ENCODE peak calls at places on chromosomes 7 and 10, in five cellular contexts. Y is ovary, T is sigmoid colon, Z is A549, F is tibial nerve. G is an unnamed sample.

GRCh38 chr10:65394898-65395297 is 1530.9 kb upstream of the LRRTM3 start:
- DNase-seq in F (no peak), Z (peak), Y (no peak), T (no peak), G (no peak)

GRCh38 chr7:104855826-104856225 is 158.2 kb upstream of the KMT2E start:
- DNase-seq in Z (no peak), F (no peak), Y (no peak), T (no peak), G (no peak)

GRCh38 chr7:136102881-136103280 is 125.7 kb upstream of the MTPN start:
- DNase-seq in T (no peak), F (no peak), Z (no peak), Y (no peak), G (no peak)

GRCh38 chr10:71255817-71256660 is 43.7 kb downstream of the UNC5B start:
- DNase-seq in Z (no peak), F (no peak), T (peak), Y (no peak), G (no peak)

GRCh38 chr10:103568505-103568904 is 75.0 kb downstream of the NEURL1 start:
- DNase-seq in F (no peak), T (no peak), Z (no peak), Y (no peak), G (no peak)

GRCh38 chr10:48199580-48200377 is 74.7 kb downstream of the FRMPD2 start:
- DNase-seq in F (no peak), Y (no peak), Z (no peak), T (no peak), G (no peak)

GRCh38 chr10:13831711-13832110 is 244.9 kb downstream of the PRPF18 start:
- DNase-seq in T (peak), Y (no peak), F (no peak), Z (no peak), G (no peak)

GRCh38 chr7:10707519-10707918 is 266.2 kb upstream of the PHF14 start:
- DNase-seq in Z (no peak), F (no peak), Y (no peak), T (no peak), G (no peak)

GRCh38 chr10:43111921-43112607 is 26.2 kb upstream of the CSGALNACT2 start:
- DNase-seq in T (no peak), F (no peak), Y (no peak), Z (no peak), G (no peak)

GRCh38 chr10:103834436-103835095 is 20.8 kb downstream of the SH3PXD2A start:
- DNase-seq in F (no peak), T (peak), Y (no peak), Z (no peak), G (no peak)

GRCh38 chr10:60257767-60258428 is 131.8 kb downstream of the ANK3 start:
- DNase-seq in T (no peak), F (no peak), Z (no peak), Y (no peak), G (no peak)
- TF ChIP-seq EP300 in T (no peak), F (no peak), Z (no peak), Y (no peak), G (no peak)

DNA sequence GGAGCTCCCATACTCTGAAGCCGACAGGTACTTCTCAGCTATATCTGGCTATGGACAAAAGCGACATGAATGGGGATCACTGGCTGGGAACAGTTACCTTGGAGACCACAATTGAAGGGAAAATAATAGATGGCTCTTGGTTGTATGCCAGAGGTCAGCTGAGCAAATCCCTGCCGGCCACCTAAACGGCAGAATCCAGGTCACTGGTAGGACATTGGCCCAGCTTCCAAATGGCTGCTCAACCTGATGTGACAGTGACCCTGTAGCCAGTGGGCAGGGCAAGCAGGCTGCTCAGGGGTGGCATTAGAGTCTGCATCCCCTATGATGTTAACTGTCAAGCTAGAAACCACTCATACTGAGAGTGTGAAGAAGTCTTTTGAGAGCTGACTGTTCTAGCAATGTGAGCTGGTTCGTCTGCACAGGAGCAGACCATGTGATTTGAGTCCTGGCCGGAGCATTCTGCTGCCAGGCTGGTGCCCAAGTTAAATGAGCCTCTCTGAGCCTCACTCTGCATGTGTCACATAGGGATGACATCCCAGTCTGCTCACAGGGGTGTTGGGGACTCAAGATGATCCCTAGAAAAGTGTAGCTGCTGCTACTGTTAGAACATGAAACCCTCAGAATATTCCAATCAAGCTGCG is 69.5 kb downstream of the VWA2 start:
- DNase-seq in F (no peak), Z (no peak), Y (no peak), T (peak), G (no peak)
- H3K27ac ChIP-seq in F (no peak), Z (no peak), Y (no peak), T (no peak), G (peak)

GRCh38 chr7:128343554-128344430 is at the start of gene RBM28:
- DNase-seq in T (peak), F (peak), Z (peak), Y (peak), G (peak)
- H3K4me3 ChIP-seq in T (peak), F (peak), Z (peak), Y (peak), G (peak)

GRCh38 chr7:157397036-157397720 is 60.4 kb downstream of the DNAJB6 start:
- DNase-seq in T (peak), Y (no peak), Z (no peak), F (no peak), G (no peak)

GRCh38 chr7:157400171-157400860 is 63.5 kb downstream of the DNAJB6 start:
- DNase-seq in T (peak), Z (no peak), Y (no peak), F (no peak), G (no peak)

GRCh38 chr7:157396316-157397035 is 59.7 kb downstream of the DNAJB6 start:
- DNase-seq in Y (no peak), T (peak), F (no peak), Z (no peak), G (no peak)

GRCh38 chr7:157399086-157399687 is 62.4 kb downstream of the DNAJB6 start:
- DNase-seq in Y (no peak), F (no peak), T (peak), Z (no peak), G (no peak)

GRCh38 chr7:157397751-157398691 is 61.2 kb downstream of the DNAJB6 start:
- DNase-seq in F (no peak), T (peak), Y (peak), Z (peak), G (no peak)
- TF ChIP-seq EP300 in F (no peak), T (no peak), Y (no peak), Z (no peak), G (no peak)

GRCh38 chr7:100427762-100428198 is 723 bp downstream of the ZCWPW1 start:
- DNase-seq in Y (no peak), T (no peak), F (no peak), Z (no peak), G (no peak)
- H3K27ac ChIP-seq in Y (no peak), T (peak), F (peak), Z (peak), G (peak)

GRCh38 chr10:73931767-73932624 is 21.1 kb downstream of the PLAU start:
- DNase-seq in T (no peak), Y (no peak), Z (peak), F (no peak), G (no peak)
- H3K4me3 ChIP-seq in T (no peak), Y (no peak), Z (no peak), F (no peak), G (no peak)

GRCh38 chr7:95605275-95605674 is 9.0 kb upstream of the PDK4 start:
- DNase-seq in T (peak), Z (no peak), F (no peak), Y (no peak), G (no peak)

GRCh38 chr7:95609277-95609971 is 13.1 kb upstream of the PDK4 start:
- DNase-seq in Z (peak), Y (peak), F (no peak), T (peak), G (no peak)

GRCh38 chr7:95611224-95611623 is 14.9 kb upstream of the PDK4 start:
- DNase-seq in T (no peak), Y (no peak), F (no peak), Z (no peak), G (no peak)

GRCh38 chr7:95607477-95608010 is 11.2 kb upstream of the PDK4 start:
- DNase-seq in Z (no peak), T (peak), F (no peak), Y (peak), G (no peak)

GRCh38 chr7:95608344-95609173 is 12.2 kb upstream of the PDK4 start:
- DNase-seq in Y (peak), T (peak), Z (peak), F (peak), G (peak)
- TF ChIP-seq EP300 in Y (peak), T (peak), Z (no peak), F (peak), G (peak)

DNA sequence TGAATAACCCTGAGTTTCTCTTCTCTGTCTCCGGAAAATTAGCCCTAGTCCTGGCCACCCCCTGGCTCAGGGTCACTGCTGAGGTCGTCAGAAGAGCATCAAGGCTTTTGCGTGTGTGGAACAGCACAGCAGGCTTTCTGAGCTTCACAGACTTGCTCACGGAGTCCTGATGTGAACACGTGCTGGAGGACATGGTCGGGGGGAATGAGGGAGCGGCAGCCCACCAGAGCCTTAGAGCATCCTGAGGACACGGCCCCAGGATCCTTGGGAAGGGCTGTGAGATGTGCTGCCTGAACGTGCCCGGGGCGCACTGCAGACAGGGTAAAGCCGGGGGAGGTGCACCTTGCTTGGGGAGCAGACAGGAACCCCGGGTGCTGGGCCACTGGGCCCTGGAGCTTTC is 28.8 kb downstream of the TMEM120A start:
- DNase-seq in F (no peak), T (no peak), Y (no peak), Z (no peak), G (no peak)
- H3K27ac ChIP-seq in F (peak), T (peak), Y (peak), Z (no peak), G (peak)